ENCODE peak calls at places on chromosomes 2 and 18, in nine cellular contexts. G, L, Y, T, K, U, Q, J and D are unnamed samples.
A peak's percentile ranks its signal among the peaks of the same experiment; 100 is the strongest.

GRCh38 chr18:4017479-4017878 is 437.6 kb downstream of the DLGAP1 start:
- DNase-seq in Y (peak; percentile 1), L (peak; percentile 15), U (no peak), J (no peak), T (no peak), K (no peak), Q (no peak), G (no peak), D (no peak)

GRCh38 chr2:70362661-70363060 is 60.8 kb upstream of the FAM136A start:
- DNase-seq in Q (no peak), J (no peak), Y (no peak), T (no peak), G (no peak), K (no peak), U (no peak), L (no peak), D (no peak)

GRCh38 chr2:41169744-41170143 is 717.9 kb upstream of the SLC8A1 start:
- DNase-seq in Y (no peak), L (no peak), K (no peak), G (no peak), Q (no peak), T (no peak), U (no peak), J (no peak), D (no peak)

GRCh38 chr2:135317375-135317774 is 213.6 kb downstream of the ZRANB3 start:
- DNase-seq in T (no peak), Y (no peak), U (no peak), Q (no peak), J (no peak), K (no peak), L (no peak), G (no peak), D (no peak)

GRCh38 chr2:239692348-239692747 is 291.5 kb upstream of the HDAC4 start:
- DNase-seq in T (no peak), G (peak; percentile 26), L (no peak), Q (no peak), K (no peak), J (no peak), Y (no peak), U (peak; percentile 21), D (no peak)

GRCh38 chr2:225399509-225399908 is at the start of gene NYAP2:
- DNase-seq in L (no peak), Y (no peak), G (no peak), U (no peak), K (no peak), Q (no peak), T (no peak), J (no peak), D (no peak)

GRCh38 chr2:201320701-201321100 is 36.4 kb downstream of the FLACC1 start:
- DNase-seq in K (no peak), J (no peak), L (no peak), Q (no peak), U (no peak), Y (peak; percentile 9), G (no peak), T (no peak), D (no peak)

GRCh38 chr2:225766431-225766830 is 366.9 kb downstream of the NYAP2 start:
- DNase-seq in L (no peak), T (no peak), Y (no peak), K (no peak), U (no peak), G (no peak), J (no peak), Q (no peak), D (no peak)

GRCh38 chr18:9535430-9535972 is 60.2 kb downstream of the RALBP1 start:
- DNase-seq in K (no peak), L (no peak), Q (no peak), T (peak; percentile 10), Y (peak; percentile 97), U (no peak), G (no peak), J (peak; percentile 84), D (no peak)

GRCh38 chr18:3664563-3665178 is 214.7 kb downstream of the TGIF1 start:
- DNase-seq in L (no peak), T (no peak), K (no peak), G (no peak), J (peak; percentile 38), U (no peak), Y (no peak), Q (no peak), D (no peak)

GRCh38 chr2:239559417-239560261 is 158.8 kb upstream of the HDAC4 start:
- DNase-seq in Q (no peak), G (no peak), J (no peak), K (no peak), L (no peak), T (no peak), U (no peak), Y (no peak), D (no peak)

GRCh38 chr18:43819873-43820272 is 542.6 kb upstream of the SYT4 start:
- DNase-seq in J (no peak), Y (no peak), G (no peak), U (no peak), K (no peak), Q (no peak), T (no peak), L (no peak), D (no peak)

GRCh38 chr2:189157431-189157830 is 22.1 kb downstream of the COL5A2 start:
- DNase-seq in G (no peak), Q (no peak), J (no peak), K (no peak), U (no peak), Y (no peak), T (no peak), L (no peak), D (no peak)

GRCh38 chr2:218036371-218036770 is 32.7 kb upstream of the RUFY4 start:
- DNase-seq in K (no peak), Q (no peak), U (no peak), T (no peak), G (no peak), Y (no peak), L (no peak), J (no peak), D (no peak)

GRCh38 chr2:12296915-12297314 is 419.8 kb upstream of the TRIB2 start:
- DNase-seq in U (no peak), T (no peak), J (no peak), K (no peak), G (no peak), L (no peak), Y (no peak), Q (no peak), D (no peak)

GRCh38 chr18:67117804-67118203 is 398.7 kb downstream of the DSEL start:
- DNase-seq in G (no peak), J (no peak), Y (peak; percentile 16), K (no peak), Q (no peak), L (no peak), U (no peak), T (no peak), D (no peak)

GRCh38 chr2:70995227-70995729 is 605 bp upstream of the TEX261 start:
- DNase-seq in U (no peak), G (peak; percentile 35), Y (peak; percentile 70), T (no peak), J (peak; percentile 53), L (no peak), K (no peak), Q (peak; percentile 44), D (peak; percentile 53)

GRCh38 chr2:223001831-223002230 is 50.2 kb upstream of the KCNE4 start:
- DNase-seq in U (no peak), Y (no peak), L (no peak), Q (no peak), K (no peak), G (no peak), T (no peak), J (no peak), D (no peak)

GRCh38 chr2:160431441-160431840 is 62.2 kb downstream of the RBMS1 start:
- DNase-seq in J (no peak), T (no peak), L (no peak), G (no peak), Y (peak; percentile 43), K (no peak), Q (no peak), U (no peak), D (no peak)

GRCh38 chr2:210493528-210493927 is 17.0 kb upstream of the LANCL1 start:
- DNase-seq in K (no peak), Y (no peak), L (no peak), T (no peak), J (no peak), U (no peak), G (no peak), Q (no peak), D (no peak)

GRCh38 chr2:177234267-177234666 is 21.7 kb downstream of the HNRNPA3 start:
- DNase-seq in T (no peak), U (no peak), Q (no peak), L (no peak), Y (no peak), K (no peak), G (no peak), J (peak; percentile 90), D (no peak)

GRCh38 chr2:162243305-162243693 is at the start of gene FAP:
- DNase-seq in G (no peak), Q (no peak), T (no peak), L (no peak), J (no peak), U (no peak), K (no peak), Y (peak; percentile 94), D (no peak)

GRCh38 chr18:2223394-2223793 is 347.9 kb downstream of the METTL4 start:
- DNase-seq in K (no peak), Q (no peak), J (no peak), G (no peak), U (no peak), L (no peak), Y (peak; percentile 31), T (no peak), D (no peak)

GRCh38 chr18:13313006-13313661 is 94.6 kb downstream of the LDLRAD4 start:
- DNase-seq in T (no peak), Q (no peak), Y (no peak), G (no peak), U (no peak), J (no peak), K (no peak), L (no peak), D (no peak)

GRCh38 chr2:54634564-54635511 is 88.6 kb upstream of the EML6 start:
- DNase-seq in G (peak; percentile 12), Q (no peak), T (peak; percentile 89), L (no peak), J (peak; percentile 48), K (no peak), U (no peak), Y (peak; percentile 49), D (no peak)

GRCh38 chr2:160837416-160837815 is 322.8 kb upstream of the TANK start:
- DNase-seq in L (no peak), G (no peak), K (no peak), U (no peak), Y (peak; percentile 33), T (no peak), Q (no peak), J (no peak), D (no peak)

GRCh38 chr2:225103737-225104141 is 61.5 kb upstream of the DOCK10 start:
- DNase-seq in L (no peak), Q (no peak), U (no peak), K (no peak), J (no peak), G (no peak), Y (peak; percentile 68), T (no peak), D (no peak)

GRCh38 chr18:25672490-25672889 is 320.5 kb upstream of the ZNF521 start:
- DNase-seq in L (peak; percentile 31), U (no peak), G (no peak), T (no peak), K (no peak), Y (no peak), J (no peak), Q (no peak), D (no peak)

GRCh38 chr2:65438137-65438899 is 5.9 kb upstream of the SPRED2 start:
- DNase-seq in G (peak; percentile 36), J (no peak), U (no peak), Q (no peak), Y (no peak), K (no peak), T (no peak), L (no peak), D (no peak)

GRCh38 chr18:24839991-24840390 is 379.6 kb downstream of the HRH4 start:
- DNase-seq in G (no peak), Y (peak; percentile 17), L (no peak), T (no peak), K (no peak), J (no peak), U (no peak), Q (no peak), D (no peak)

GRCh38 chr2:62180960-62181359 is 15.0 kb upstream of the B3GNT2 start:
- DNase-seq in Y (no peak), J (no peak), U (no peak), L (no peak), K (no peak), G (no peak), Q (no peak), T (no peak), D (no peak)